ENCODE peak calls at places on chromosomes 12 and 14, in ten cellular contexts. G, M, R, K, I, N, Y, B, D and U are unnamed samples. For H3K4me1, the result is how much of the 10 kb centered on the place peaks cover.

GRCh38 chr14:66281036-66281776 is 205.0 kb upstream of the CCDC196 start:
- DNase-seq in I (no peak), G (no peak), Y (no peak), R (no peak), B (no peak), D (no peak), M (no peak), K (no peak), N (no peak), U (no peak)

GRCh38 chr12:124500232-124501079 is 67.0 kb downstream of the NCOR2 start:
- DNase-seq in K (no peak), G (no peak), B (no peak), I (no peak), R (peak), M (peak), Y (no peak), N (peak), D (peak), U (no peak)

GRCh38 chr14:53048631-53049030 is 97.8 kb upstream of the FERMT2 start:
- DNase-seq in Y (no peak), G (no peak), D (no peak), N (no peak), I (no peak), B (no peak), K (no peak), M (no peak), R (no peak), U (no peak)

GRCh38 chr12:106329231-106329985 is 26.9 kb downstream of the TCP11L2 start:
- DNase-seq in Y (no peak), D (no peak), I (no peak), R (no peak), N (no peak), B (no peak), K (no peak), G (no peak), M (no peak), U (peak)

GRCh38 chr14:38286481-38286880 is 30.6 kb upstream of the CLEC14A start:
- DNase-seq in D (no peak), I (no peak), Y (no peak), N (no peak), K (no peak), R (no peak), B (no peak), M (no peak), G (no peak), U (no peak)

GRCh38 chr12:128644664-128645296 is 179.0 kb downstream of the SLC15A4 start:
- DNase-seq in R (peak), N (no peak), I (no peak), B (peak), G (peak), D (no peak), M (no peak), Y (peak), K (no peak), U (peak)

GRCh38 chr14:80974338-80975078 is 19.1 kb downstream of the TSHR start:
- DNase-seq in N (no peak), G (no peak), M (no peak), B (peak), R (no peak), Y (no peak), K (no peak), D (no peak), I (no peak), U (no peak)

GRCh38 chr12:104182144-104182543 is 33.4 kb upstream of the TXNRD1 start:
- DNase-seq in G (peak), M (no peak), N (no peak), R (no peak), Y (peak), K (no peak), B (no peak), D (peak), I (peak), U (no peak)

GRCh38 chr12:63151898-63152700 is 1.1 kb upstream of the AVPR1A start:
- DNase-seq in M (no peak), D (peak), G (peak), I (no peak), B (peak), R (peak), K (no peak), N (no peak), Y (no peak), U (peak)

GRCh38 chr12:33223956-33224355 is 215.7 kb downstream of the SYT10 start:
- DNase-seq in D (no peak), I (no peak), Y (no peak), R (no peak), M (no peak), G (no peak), B (no peak), N (no peak), K (no peak), U (no peak)

GRCh38 chr12:19546027-19546426 is 106.7 kb downstream of the AEBP2 start:
- DNase-seq in R (peak), Y (peak), D (no peak), I (no peak), B (no peak), N (no peak), G (no peak), K (no peak), M (no peak), U (no peak)

GRCh38 chr12:79407671-79408622 is 282.8 kb downstream of the PAWR start:
- DNase-seq in D (peak), R (peak), M (no peak), N (no peak), G (peak), B (peak), I (no peak), Y (peak), K (no peak), U (peak)

GRCh38 chr14:61644834-61645233 is 50.5 kb upstream of the HIF1A start:
- DNase-seq in D (no peak), R (peak), G (no peak), K (no peak), B (no peak), N (no peak), Y (no peak), M (no peak), I (no peak), U (no peak)

GRCh38 chr12:1634149-1634548 is 5.1 kb downstream of the WNT5B start:
- DNase-seq in B (no peak), N (no peak), M (no peak), K (no peak), I (no peak), R (no peak), G (no peak), D (no peak), Y (no peak), U (peak)

GRCh38 chr12:127209318-127209717 is 1057.7 kb upstream of the TMEM132C start:
- DNase-seq in G (no peak), N (no peak), I (no peak), K (no peak), M (no peak), Y (no peak), B (no peak), D (no peak), R (no peak), U (no peak)

GRCh38 chr14:100711493-100711892 is 15.2 kb upstream of the DLK1 start:
- DNase-seq in K (no peak), R (no peak), B (no peak), Y (no peak), I (no peak), D (peak), G (no peak), M (peak), N (no peak), U (no peak)

GRCh38 chr14:75660630-75661498 is at the start of the genes ERG28 and TTLL5:
- DNase-seq in G (peak), Y (peak), R (peak), M (peak), I (peak), D (peak), K (peak), N (peak), B (peak), U (peak)

GRCh38 chr12:105352049-105352448 is 21.6 kb downstream of the C12orf75 start:
- DNase-seq in B (no peak), R (no peak), K (no peak), G (no peak), N (no peak), I (no peak), M (no peak), D (no peak), Y (no peak), U (no peak)

GRCh38 chr14:106841701-106842100 is 1315.3 kb downstream of the TMEM121 start:
- DNase-seq in M (no peak), B (no peak), I (no peak), G (no peak), Y (no peak), R (no peak), D (no peak), K (no peak), N (no peak), U (no peak)

GRCh38 chr14:64722842-64723447 is 18.7 kb downstream of the PLEKHG3 start:
- DNase-seq in K (no peak), N (no peak), R (no peak), M (peak), D (no peak), G (peak), B (no peak), I (peak), Y (no peak), U (no peak)

GRCh38 chr14:50045039-50045711 is 71.2 kb downstream of the VCPKMT start:
- DNase-seq in D (peak), K (peak), M (peak), N (peak), R (no peak), G (peak), Y (peak), I (peak), B (no peak), U (peak)

GRCh38 chr12:51721281-51721940 is 127.1 kb downstream of the FIGNL2 start:
- DNase-seq in N (peak), G (no peak), K (peak), R (peak), I (peak), Y (no peak), D (no peak), B (no peak), M (peak), U (peak)

GRCh38 chr12:3378655-3379054 is 112.3 kb upstream of the PRMT8 start:
- DNase-seq in D (no peak), R (no peak), I (no peak), N (no peak), B (no peak), Y (no peak), G (no peak), K (no peak), M (no peak), U (no peak)

GRCh38 chr12:27335364-27336145 is 2.9 kb downstream of the BMAL2 start:
- DNase-seq in Y (no peak), R (no peak), B (no peak), M (no peak), K (no peak), N (no peak), G (no peak), I (no peak), D (no peak), U (no peak)

GRCh38 chr12:69885656-69886055 is 60.6 kb downstream of the MYRFL start:
- DNase-seq in G (no peak), M (no peak), B (no peak), R (no peak), K (no peak), D (no peak), Y (no peak), N (no peak), I (no peak), U (no peak)

GRCh38 chr12:106893451-106893850 is 62.3 kb upstream of the TMEM263 start:
- DNase-seq in I (no peak), R (no peak), D (no peak), M (no peak), Y (no peak), N (no peak), B (no peak), K (no peak), G (no peak), U (no peak)

GRCh38 chr12:114918535-114919233 is 234.7 kb upstream of the TBX3 start:
- DNase-seq in G (peak), D (no peak), Y (no peak), K (no peak), R (no peak), B (no peak), I (no peak), N (no peak), M (no peak), U (peak)
- H3K4me1 ChIP-seq in G (under half), D (under half), Y (under half), K (under half), R (under half), B (under half), I (under half), N (under half), M (under half), U (under half)

GRCh38 chr12:24424376-24424775 is 474.9 kb upstream of the SOX5 start:
- DNase-seq in M (no peak), I (no peak), R (no peak), D (no peak), Y (no peak), G (no peak), B (no peak), N (no peak), K (no peak), U (no peak)

GRCh38 chr12:24427776-24428175 is 478.3 kb upstream of the SOX5 start:
- DNase-seq in B (no peak), G (no peak), I (no peak), R (no peak), D (no peak), M (no peak), K (no peak), Y (no peak), N (no peak), U (no peak)

GRCh38 chr12:24424889-24425600 is 475.6 kb upstream of the SOX5 start:
- DNase-seq in Y (no peak), B (no peak), M (no peak), I (no peak), D (no peak), G (no peak), K (no peak), R (no peak), N (no peak), U (no peak)

GRCh38 chr12:24423611-24424010 is 474.1 kb upstream of the SOX5 start:
- DNase-seq in D (no peak), I (no peak), M (no peak), B (no peak), N (no peak), R (no peak), Y (no peak), G (no peak), K (no peak), U (no peak)

GRCh38 chr12:24425601-24425970 is 476.1 kb upstream of the SOX5 start:
- DNase-seq in N (no peak), G (no peak), M (no peak), D (no peak), Y (no peak), K (no peak), B (no peak), I (no peak), R (no peak), U (no peak)
- H3K4me1 ChIP-seq in N (under half), G (under half), M (under half), D (under half), Y (under half), K (under half), B (under half), I (under half), R (under half), U (under half)

GRCh38 chr12:132246997-132247717 is 82.2 kb downstream of the GALNT9 start:
- DNase-seq in M (peak), Y (no peak), B (no peak), D (no peak), G (no peak), R (no peak), K (no peak), N (peak), I (no peak), U (no peak)
- H3K4me1 ChIP-seq in M (under half), Y (under half), B (under half), D (under half), G (under half), R (under half), K (under half), N (under half), I (under half), U (under half)

GRCh38 chr12:26276709-26277108 is 81.3 kb downstream of the SSPN start:
- DNase-seq in B (no peak), Y (no peak), D (no peak), M (no peak), G (no peak), K (no peak), R (no peak), N (no peak), I (no peak), U (no peak)

GRCh38 chr12:26277511-26278246 is 82.3 kb downstream of the SSPN start:
- DNase-seq in G (no peak), N (no peak), R (no peak), Y (no peak), I (no peak), K (no peak), M (no peak), B (no peak), D (no peak), U (no peak)

GRCh38 chr12:26279908-26280307 is 84.5 kb downstream of the SSPN start:
- DNase-seq in K (no peak), D (no peak), G (no peak), Y (no peak), R (no peak), B (no peak), N (no peak), I (no peak), M (no peak), U (peak)

GRCh38 chr12:26278666-26279065 is 83.3 kb downstream of the SSPN start:
- DNase-seq in D (no peak), G (no peak), Y (no peak), R (no peak), I (no peak), N (no peak), K (no peak), M (no peak), B (no peak), U (no peak)

DNA sequence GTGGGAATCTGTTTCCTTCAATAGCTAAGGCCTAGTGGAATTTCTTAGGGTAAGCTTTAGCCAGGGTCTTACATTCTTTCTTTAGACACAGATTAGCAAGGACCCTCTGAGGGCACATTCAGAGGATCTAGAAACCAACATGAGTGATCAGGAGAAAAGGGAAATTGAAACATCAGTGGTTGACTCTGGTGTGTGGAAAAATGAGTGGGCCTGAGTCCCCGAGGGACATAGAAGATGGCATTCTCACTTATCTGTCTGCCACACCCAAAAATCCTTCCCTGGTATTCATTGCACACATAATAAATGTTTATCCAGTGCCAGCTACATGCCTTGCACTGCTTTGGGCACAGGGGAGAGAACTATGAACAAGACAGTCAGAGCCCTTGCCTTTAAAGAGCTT is 82.9 kb downstream of the SSPN start:
- DNase-seq in B (no peak), Y (no peak), N (no peak), M (no peak), D (no peak), G (no peak), I (no peak), R (no peak), K (no peak), U (no peak)
- H3K4me1 ChIP-seq in B (under half), Y (under half), N (under half), M (under half), D (under half), G (under half), I (under half), R (under half), K (under half), U (under half)

DNA sequence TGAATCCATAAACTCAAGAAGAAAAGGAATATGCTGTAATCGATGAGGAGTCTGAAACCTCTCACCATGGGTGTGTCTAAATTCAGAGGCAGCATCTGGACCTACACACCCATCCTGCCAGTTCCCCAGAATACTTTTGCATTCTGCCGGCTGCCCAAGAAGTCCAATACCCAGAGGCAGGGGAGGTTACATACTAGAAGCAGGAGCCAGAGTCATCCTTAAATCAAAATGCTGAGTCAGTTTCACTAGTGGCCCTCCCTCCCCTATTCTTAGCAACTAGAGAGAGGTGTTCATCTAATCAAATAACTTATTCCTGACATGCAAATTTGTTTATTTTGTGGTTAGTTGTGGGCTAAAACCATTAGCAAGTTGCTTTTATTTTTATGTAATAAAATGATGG is 8.0 kb downstream of the BHLHE41 start:
- DNase-seq in D (no peak), M (no peak), B (no peak), G (no peak), Y (no peak), I (no peak), K (no peak), N (no peak), R (no peak), U (no peak)
- H3K4me1 ChIP-seq in D (under half), M (half or more), B (under half), G (under half), Y (under half), I (under half), K (under half), N (under half), R (under half), U (under half)

GRCh38 chr14:101809671-101810514 is 48.4 kb downstream of the PPP2R5C start:
- DNase-seq in D (peak), M (peak), I (peak), B (peak), G (peak), R (peak), K (peak), N (peak), Y (peak), U (peak)
- H3K4me1 ChIP-seq in D (half or more), M (half or more), I (under half), B (under half), G (under half), R (under half), K (under half), N (half or more), Y (under half), U (under half)

GRCh38 chr12:113059071-113059595 is 2.6 kb downstream of the DTX1 start:
- DNase-seq in Y (no peak), B (no peak), R (no peak), D (no peak), M (no peak), I (no peak), G (no peak), N (no peak), K (no peak), U (no peak)
- H3K4me1 ChIP-seq in Y (under half), B (under half), R (under half), D (under half), M (half or more), I (under half), G (under half), N (under half), K (under half), U (under half)

GRCh38 chr12:53505555-53506449 is 1.5 kb downstream of the NPFF start:
- DNase-seq in D (no peak), I (peak), G (no peak), K (no peak), M (no peak), B (no peak), Y (no peak), R (no peak), N (no peak), U (no peak)

GRCh38 chr12:53502331-53502730 is 1.2 kb downstream of the TARBP2 start:
- DNase-seq in K (no peak), I (no peak), Y (no peak), N (no peak), D (no peak), M (no peak), G (no peak), B (peak), R (no peak), U (no peak)

GRCh38 chr12:53502983-53503728 is 2.1 kb downstream of the TARBP2 start:
- DNase-seq in M (no peak), G (no peak), Y (no peak), N (no peak), K (no peak), B (no peak), D (no peak), I (peak), R (no peak), U (no peak)

GRCh38 chr12:53505086-53505485 is 2.2 kb downstream of the NPFF start:
- DNase-seq in R (no peak), N (no peak), B (no peak), Y (no peak), I (peak), M (no peak), D (no peak), K (no peak), G (no peak), U (no peak)

GRCh38 chr12:53504004-53504920 is 3.0 kb downstream of the NPFF start:
- DNase-seq in R (no peak), K (no peak), Y (no peak), N (no peak), D (no peak), I (peak), B (no peak), G (no peak), M (no peak), U (no peak)
- H3K4me1 ChIP-seq in R (under half), K (under half), Y (under half), N (under half), D (under half), I (under half), B (under half), G (under half), M (half or more), U (under half)

GRCh38 chr14:93040443-93040842 is 75.3 kb downstream of the ITPK1 start:
- DNase-seq in Y (no peak), R (no peak), N (no peak), M (no peak), K (no peak), G (peak), D (no peak), B (peak), I (no peak), U (peak)

GRCh38 chr14:93042968-93043940 is 72.5 kb downstream of the ITPK1 start:
- DNase-seq in D (peak), R (no peak), I (peak), B (peak), Y (peak), N (peak), K (no peak), G (peak), M (no peak), U (peak)

GRCh38 chr14:93041830-93042229 is 73.9 kb downstream of the ITPK1 start:
- DNase-seq in I (no peak), R (no peak), G (no peak), D (no peak), K (no peak), N (no peak), B (no peak), Y (no peak), M (no peak), U (no peak)

GRCh38 chr14:93039649-93040315 is 75.9 kb downstream of the ITPK1 start:
- DNase-seq in R (peak), M (peak), D (no peak), N (no peak), Y (no peak), B (no peak), I (no peak), K (no peak), G (no peak), U (peak)

GRCh38 chr14:93041002-93041401 is 74.7 kb downstream of the ITPK1 start:
- DNase-seq in G (no peak), R (no peak), D (no peak), N (no peak), B (no peak), K (no peak), I (no peak), Y (no peak), M (no peak), U (no peak)
- H3K4me1 ChIP-seq in G (half or more), R (half or more), D (under half), N (half or more), B (under half), K (under half), I (under half), Y (under half), M (half or more), U (under half)

GRCh38 chr12:6233121-6233971 is 33.1 kb downstream of the CD9 start:
- DNase-seq in K (no peak), I (no peak), G (peak), Y (no peak), B (no peak), D (peak), R (no peak), M (no peak), N (no peak), U (peak)
- H3K4me1 ChIP-seq in K (under half), I (under half), G (half or more), Y (half or more), B (under half), D (under half), R (under half), M (half or more), N (half or more), U (under half)